ENCODE peak calls at places on chromosomes 6 and 20, in four cellular contexts. N, F, V and B are unnamed samples.

GRCh38 chr6:33838979-33839378 is 35.2 kb upstream of the MLN start:
- DNase-seq in N (no peak), F (no peak), V (no peak), B (no peak)

GRCh38 chr6:18166314-18167007 is 11.2 kb downstream of the KDM1B start:
- DNase-seq in N (no peak), F (no peak), V (no peak), B (no peak)

GRCh38 chr20:32344835-32345506 is 13.2 kb upstream of the ASXL1 start:
- DNase-seq in N (no peak), F (no peak), V (no peak), B (no peak)

GRCh38 chr6:158047120-158047518 is 65.5 kb downstream of the SYNJ2 start:
- DNase-seq in N (no peak), F (no peak), V (no peak), B (no peak)

GRCh38 chr6:73394577-73395354 is at the start of gene DDX43:
- DNase-seq in N (no peak), F (no peak), V (no peak), B (no peak)

GRCh38 chr20:63775096-63775978 is 35.8 kb downstream of the SLC2A4RG start:
- DNase-seq in N (no peak), F (no peak), V (no peak), B (peak)

GRCh38 chr20:44287272-44288097 is 23.5 kb downstream of the FITM2 start:
- DNase-seq in N (peak), F (no peak), V (no peak), B (no peak)

GRCh38 chr20:3843490-3843889 is 3.1 kb upstream of the MAVS start:
- DNase-seq in N (peak), F (no peak), V (no peak), B (peak)

GRCh38 chr6:164827537-164827936 is 481.9 kb downstream of the C6orf118 start:
- DNase-seq in N (no peak), F (no peak), V (no peak), B (no peak)

GRCh38 chr6:89985744-89986493 is 91.7 kb downstream of the GJA10 start:
- DNase-seq in N (no peak), F (no peak), V (no peak), B (peak)
- TF ChIP-seq RAD21 in N (no peak), F (no peak), V (no peak), B (no peak)

GRCh38 chr20:54132612-54133433 is 41.0 kb downstream of the CYP24A1 start:
- DNase-seq in N (peak), F (no peak), V (no peak), B (no peak)
- TF ChIP-seq HDAC6 in N (no peak), F (no peak), V (no peak), B (no peak)

DNA sequence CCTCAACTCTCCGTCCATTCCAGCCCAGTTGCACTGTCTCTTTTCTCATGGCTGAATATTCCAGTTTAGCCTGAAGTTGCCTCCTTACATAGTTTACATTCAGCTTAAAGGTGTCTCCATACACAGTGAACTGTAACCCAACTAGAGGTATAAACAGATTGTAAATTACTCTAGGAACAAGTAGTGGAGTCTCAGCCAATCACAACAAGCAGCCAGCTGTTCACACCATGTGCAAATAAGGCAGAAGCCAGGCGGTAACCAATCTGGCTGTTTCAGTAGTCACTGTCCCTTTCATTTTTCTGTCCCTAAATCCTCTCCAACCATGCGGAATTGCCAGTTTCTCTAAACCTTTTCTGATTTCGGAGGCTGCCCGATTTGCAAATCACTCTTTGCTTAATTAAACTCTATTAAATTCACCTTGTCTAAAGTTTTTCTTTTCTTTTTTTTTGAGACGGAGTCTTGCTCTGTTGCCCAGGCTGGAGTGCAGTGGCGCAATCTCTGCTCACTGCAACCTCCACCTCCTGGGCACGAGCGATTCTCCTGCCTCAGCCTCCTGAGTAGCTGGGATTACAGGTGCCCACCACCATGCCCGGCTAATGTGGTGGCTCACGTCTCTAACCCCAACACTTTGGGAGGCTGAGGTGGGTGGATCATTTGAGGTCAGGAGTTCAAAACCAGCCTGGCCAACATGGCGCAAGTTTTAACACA is 37.6 kb upstream of the GFOD1 start:
- DNase-seq in N (no peak), F (no peak), V (no peak), B (no peak)
- TF ChIP-seq CBX5 in N (no peak), F (no peak), V (no peak), B (no peak)

GRCh38 chr20:46657618-46658017 is 6.4 kb upstream of the SLC13A3 start:
- DNase-seq in N (no peak), F (no peak), V (no peak), B (no peak)
- TF ChIP-seq RAD21 in N (no peak), F (no peak), V (no peak), B (no peak)

GRCh38 chr6:167501831-167502385 is 177.0 kb downstream of the TTLL2 start:
- DNase-seq in N (peak), F (no peak), V (no peak), B (peak)
- TF ChIP-seq HDAC6 in N (no peak), F (no peak), V (no peak), B (no peak)

GRCh38 chr6:118537579-118537978 is 10.5 kb upstream of the PLN start:
- DNase-seq in N (no peak), F (no peak), V (no peak), B (no peak)
- TF ChIP-seq CBX5 in N (no peak), F (no peak), V (no peak), B (no peak)

GRCh38 chr6:43950206-43950605 is 177.0 kb downstream of the MRPL14 start:
- DNase-seq in N (no peak), F (no peak), V (no peak), B (no peak)

GRCh38 chr6:43949451-43950110 is 177.7 kb downstream of the MRPL14 start:
- DNase-seq in N (no peak), F (no peak), V (no peak), B (no peak)

GRCh38 chr6:43950731-43951062 is 176.6 kb downstream of the MRPL14 start:
- DNase-seq in N (no peak), F (no peak), V (no peak), B (no peak)

GRCh38 chr6:43947860-43948259 is 177.8 kb downstream of the VEGFA start:
- DNase-seq in N (no peak), F (no peak), V (no peak), B (no peak)

DNA sequence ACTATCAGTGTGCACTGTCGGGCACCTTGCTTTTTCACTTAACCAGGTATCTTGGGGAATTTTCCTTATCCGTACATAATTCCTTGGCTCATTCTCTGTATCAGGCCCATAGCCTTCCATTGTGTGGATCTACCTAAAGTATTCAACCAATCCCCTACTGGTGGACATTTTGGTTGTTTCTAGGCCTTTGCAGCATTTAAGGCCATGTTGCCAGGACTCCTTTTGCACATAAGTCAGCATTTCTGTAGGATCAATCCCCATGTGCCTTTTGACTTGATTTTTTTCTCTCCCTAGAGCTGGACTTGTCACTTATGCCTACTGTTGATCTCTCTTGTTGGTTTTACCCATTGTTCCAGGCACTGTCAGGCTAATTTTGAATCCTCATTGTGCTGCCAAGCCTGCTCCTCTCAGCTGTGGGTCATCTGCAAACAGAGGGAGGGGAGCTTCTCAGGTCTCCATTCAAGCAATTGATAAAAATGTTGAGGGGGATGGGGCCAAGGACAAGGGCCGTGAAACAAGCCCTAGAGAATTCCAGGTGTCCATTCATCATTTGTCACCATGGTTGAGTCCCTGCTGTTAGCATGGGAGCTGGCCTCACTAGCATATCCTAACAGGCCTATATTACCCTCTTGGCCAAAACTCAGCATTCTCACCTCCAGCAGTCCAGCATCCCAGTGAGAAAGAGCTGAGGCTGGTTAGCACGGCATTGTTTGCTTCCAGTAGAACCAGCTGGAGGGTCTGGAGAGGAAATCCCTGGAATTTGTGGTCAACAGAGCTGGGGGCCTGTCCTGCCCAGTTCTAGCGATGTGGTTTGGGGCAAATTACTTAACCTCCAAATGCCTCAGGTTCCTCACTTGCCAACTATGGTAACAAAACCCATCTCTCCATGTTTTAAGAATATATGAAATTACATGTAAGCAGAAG is 178.5 kb downstream of the MRPL14 start:
- DNase-seq in N (no peak), F (no peak), V (no peak), B (no peak)
- TF ChIP-seq RAD21 in N (no peak), F (no peak), V (no peak), B (no peak)